ENCODE peak calls at places on chromosomes 16 and 17, in nine cellular contexts. B is uterus, J is upper lobe of left lung, T is body of pancreas, P is adrenal gland, U is heart left ventricle, D is endothelial cell of umbilical vein, S is Peyer's patch, M is lower leg skin. V is an unnamed sample.

GRCh38 chr16:66295761-66296546 is 70.5 kb upstream of the CDH5 start:
- DNase-seq in B (no peak), J (no peak), T (no peak), P (peak), U (no peak), D (no peak), S (peak), M (no peak), V (peak)

GRCh38 chr17:72117748-72118587 is 2.9 kb upstream of the SOX9 start:
- DNase-seq in B (no peak), J (no peak), T (peak), P (no peak), U (peak), D (no peak), S (no peak), M (no peak), V (no peak)

GRCh38 chr17:72122668-72123495 is 2.1 kb downstream of the SOX9 start:
- DNase-seq in B (no peak), J (no peak), T (peak), P (peak), U (no peak), D (no peak), S (peak), M (no peak), V (peak)

GRCh38 chr17:80307994-80308671 is 47.5 kb downstream of the RNF213 start:
- DNase-seq in B (no peak), J (no peak), T (no peak), P (no peak), U (no peak), D (no peak), S (peak), M (no peak), V (peak)

GRCh38 chr16:47043200-47043599 is 69.7 kb upstream of the DNAJA2 start:
- DNase-seq in B (no peak), J (no peak), T (no peak), P (no peak), U (no peak), D (no peak), S (no peak), M (no peak), V (no peak)

GRCh38 chr16:60107467-60107866 is 1373.4 kb upstream of the GOT2 start:
- DNase-seq in B (no peak), J (no peak), T (no peak), P (no peak), U (peak), D (peak), S (no peak), M (no peak), V (no peak)

GRCh38 chr16:24036614-24037013 is 200.8 kb downstream of the PRKCB start:
- DNase-seq in B (no peak), J (no peak), T (peak), P (peak), U (peak), D (peak), S (peak), M (no peak), V (no peak)

GRCh38 chr16:4624827-4625616 is 396 bp downstream of the MGRN1 start:
- DNase-seq in B (peak), J (peak), T (peak), P (peak), U (peak), D (peak), S (peak), M (peak), V (peak)

GRCh38 chr17:65163990-65164495 is 26.9 kb downstream of the RGS9 start:
- DNase-seq in B (no peak), J (peak), T (peak), P (no peak), U (no peak), D (no peak), S (peak), M (no peak), V (no peak)

GRCh38 chr16:59696495-59696894 is 962.4 kb upstream of the GOT2 start:
- DNase-seq in B (no peak), J (no peak), T (no peak), P (no peak), U (no peak), D (no peak), S (no peak), M (no peak), V (no peak)

GRCh38 chr17:74457146-74457819 is 9.2 kb upstream of the CD300A start:
- DNase-seq in B (peak), J (peak), T (peak), P (peak), U (peak), D (peak), S (peak), M (peak), V (peak)

GRCh38 chr16:85286970-85287814 is 174.9 kb upstream of the CIBAR2 start:
- DNase-seq in B (no peak), J (peak), T (no peak), P (peak), U (peak), D (no peak), S (no peak), M (peak), V (peak)

GRCh38 chr17:72388765-72389473 is 268.1 kb downstream of the SOX9 start:
- DNase-seq in B (no peak), J (no peak), T (no peak), P (no peak), U (no peak), D (no peak), S (no peak), M (no peak), V (no peak)

GRCh38 chr17:69672924-69673323 is 258.4 kb downstream of the MAP2K6 start:
- DNase-seq in B (no peak), J (no peak), T (no peak), P (no peak), U (no peak), D (peak), S (no peak), M (no peak), V (no peak)

GRCh38 chr17:6343736-6344135 is 91.2 kb downstream of the AIPL1 start:
- DNase-seq in B (no peak), J (no peak), T (no peak), P (no peak), U (no peak), D (no peak), S (no peak), M (no peak), V (no peak)

GRCh38 chr17:33267279-33267790 is 25.8 kb downstream of the ASIC2 start:
- DNase-seq in B (no peak), J (no peak), T (no peak), P (no peak), U (no peak), D (peak), S (no peak), M (no peak), V (no peak)

GRCh38 chr16:17397499-17397891 is 73.3 kb downstream of the XYLT1 start:
- DNase-seq in B (no peak), J (peak), T (peak), P (peak), U (peak), D (peak), S (peak), M (peak), V (no peak)

GRCh38 chr16:46607529-46607928 is 13.7 kb downstream of the SHCBP1 start:
- DNase-seq in B (no peak), J (no peak), T (no peak), P (no peak), U (no peak), D (peak), S (no peak), M (no peak), V (no peak)

GRCh38 chr17:7703584-7704574 is 1.1 kb upstream of the EFNB3 start:
- DNase-seq in B (no peak), J (peak), T (peak), P (peak), U (peak), D (peak), S (no peak), M (no peak), V (no peak)

DNA sequence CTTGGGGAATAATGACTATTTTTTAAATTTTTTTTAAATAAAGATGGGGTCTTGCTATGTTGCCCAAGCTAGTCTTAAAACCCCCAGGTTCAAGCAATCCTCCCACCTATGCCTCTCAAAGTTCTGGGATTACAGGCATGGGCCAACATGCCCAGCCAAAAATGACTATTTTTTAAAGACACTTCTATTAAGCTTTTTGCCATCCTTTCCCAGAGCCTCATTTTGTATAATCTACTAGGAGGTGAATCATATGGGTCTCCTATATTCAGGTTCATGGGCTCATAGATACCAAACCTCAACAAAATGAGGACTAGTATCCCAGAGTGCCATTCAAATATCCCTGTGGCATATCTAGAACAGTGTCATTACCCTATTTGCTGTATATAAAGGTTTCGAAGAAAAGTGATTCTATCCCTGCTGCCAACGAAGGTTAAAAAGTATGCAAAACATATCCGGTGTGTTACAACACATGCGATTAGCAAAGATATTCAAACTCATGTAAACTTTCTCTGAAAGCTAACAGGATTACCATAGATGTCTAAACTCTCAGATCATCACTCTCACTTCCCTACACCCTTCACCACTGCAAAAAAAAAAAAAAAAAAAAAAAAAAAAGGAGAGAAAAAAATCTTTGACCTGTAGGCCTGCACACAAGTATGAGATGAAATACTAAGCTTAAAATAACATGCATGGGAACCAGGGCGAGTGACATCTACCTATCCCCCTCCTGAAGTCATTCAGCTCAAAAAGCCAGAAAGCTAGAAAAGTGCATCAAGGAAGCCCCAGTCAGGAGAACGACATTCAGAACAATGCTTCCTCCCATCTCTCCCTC is 23.5 kb downstream of the XPO6 start:
- DNase-seq in B (no peak), J (no peak), T (no peak), P (no peak), U (no peak), D (no peak), S (no peak), M (no peak), V (no peak)
- H3K4me3 ChIP-seq in B (no peak), J (no peak), T (no peak), P (no peak), U (no peak), D (no peak), S (peak), M (no peak), V (no peak)

DNA sequence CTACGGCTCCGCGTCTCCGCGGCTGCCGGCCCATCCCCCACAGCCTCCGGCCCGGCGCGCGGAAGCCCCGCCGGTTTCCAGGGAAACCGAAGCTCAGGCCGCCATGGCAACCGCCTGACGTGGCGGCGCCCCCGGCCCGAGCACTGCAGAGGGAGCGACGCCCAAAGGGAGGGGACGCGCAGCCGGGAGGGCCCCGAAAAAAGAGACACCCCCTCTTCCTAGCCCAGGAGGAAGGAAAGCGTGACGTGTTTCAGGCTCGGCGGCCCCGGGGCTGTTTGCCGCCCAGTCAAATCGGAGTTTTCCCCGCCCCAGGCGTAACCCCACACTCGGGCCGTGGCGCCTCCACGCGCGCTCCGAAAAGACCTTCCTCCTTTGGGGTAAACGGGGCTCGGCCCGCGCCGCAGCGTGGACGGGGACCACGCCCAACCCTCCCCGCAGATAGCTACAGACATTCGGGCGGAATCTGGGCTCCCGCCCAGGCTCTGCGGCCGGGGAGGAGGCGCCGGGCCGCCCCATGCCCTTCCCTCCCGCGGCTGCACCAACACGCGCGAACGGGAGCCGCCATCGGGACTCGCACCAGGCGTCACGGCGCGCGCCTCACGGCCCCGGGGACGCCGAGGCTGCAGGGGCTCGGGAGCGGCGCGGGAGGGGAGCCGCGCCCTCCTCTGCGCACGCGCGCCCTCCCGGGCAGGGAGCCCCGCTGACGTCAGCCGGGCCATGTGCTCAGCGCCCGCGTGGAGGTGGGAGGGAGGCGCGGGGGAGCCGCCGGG is 7.5 kb downstream of the MNT start:
- DNase-seq in B (peak), J (peak), T (peak), P (peak), U (peak), D (peak), S (peak), M (peak), V (peak)
- TF ChIP-seq POLR2A in B (peak), J (peak), T (peak), P (peak), U (peak), D (peak), S (no peak), M (no peak), V (no peak)

GRCh38 chr17:50668025-50668837 is 33.5 kb downstream of the ABCC3 start:
- DNase-seq in B (no peak), J (no peak), T (no peak), P (no peak), U (no peak), D (peak), S (no peak), M (no peak), V (no peak)
- H3K4me3 ChIP-seq in B (no peak), J (no peak), T (no peak), P (no peak), U (no peak), D (no peak), S (no peak), M (no peak), V (no peak)

GRCh38 chr17:36123431-36123830 is 19.8 kb downstream of the CCL4 start:
- DNase-seq in B (no peak), J (no peak), T (no peak), P (no peak), U (no peak), D (no peak), S (no peak), M (no peak), V (no peak)
- TF ChIP-seq POLR2A in B (no peak), J (no peak), T (no peak), P (no peak), U (no peak), D (no peak), S (no peak), M (no peak), V (no peak)

DNA sequence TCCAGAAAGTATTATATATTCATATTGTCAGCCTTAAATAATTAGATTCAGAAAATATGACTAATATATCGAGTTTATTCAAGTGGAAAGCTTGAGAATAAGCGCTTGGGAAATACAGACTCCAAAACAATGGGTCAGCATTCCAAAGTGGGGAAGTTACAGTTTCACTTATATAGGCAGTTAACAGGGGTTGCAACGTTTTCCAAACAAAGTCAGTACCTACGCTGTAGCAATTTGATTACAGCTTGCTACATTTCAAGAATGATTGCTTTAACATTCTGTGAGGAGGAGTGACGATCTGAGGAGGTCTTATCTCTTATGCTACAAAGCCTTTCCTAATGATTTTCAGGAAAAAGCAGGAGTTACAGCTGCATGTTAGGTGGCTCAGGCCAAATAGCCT is 34.2 kb upstream of the HS3ST3A1 start:
- DNase-seq in B (no peak), J (no peak), T (no peak), P (no peak), U (no peak), D (no peak), S (no peak), M (no peak), V (no peak)
- H3K4me3 ChIP-seq in B (no peak), J (no peak), T (no peak), P (no peak), U (no peak), D (no peak), S (no peak), M (no peak), V (no peak)